ENCODE peak calls at places on chromosomes 2 and 18, in eight cellular contexts. V is retinal pigment epithelial cell, Q is stomach, W is upper lobe of right lung, B is gastrocnemius medialis, F is SK-N-SH, U is suprapubic skin, Y is right lobe of liver. H is an unnamed sample.

GRCh38 chr2:66014450-66014849 is 420.5 kb upstream of the MEIS1 start:
- DNase-seq in V (no peak), F (no peak), Y (no peak), U (no peak), W (no peak), Q (no peak), B (no peak), H (no peak)

GRCh38 chr2:127655209-127656073 is 9.5 kb downstream of the GPR17 start:
- DNase-seq in B (no peak), Y (no peak), W (no peak), U (no peak), Q (no peak), F (no peak), V (no peak), H (no peak)

GRCh38 chr18:67705748-67706147 is 189.2 kb upstream of the DSEL start:
- DNase-seq in Y (no peak), V (no peak), B (no peak), F (no peak), Q (no peak), W (no peak), U (no peak), H (no peak)

GRCh38 chr18:63189041-63189440 is 130.5 kb downstream of the BCL2 start:
- DNase-seq in W (no peak), U (no peak), Y (no peak), B (no peak), Q (no peak), V (no peak), F (no peak), H (no peak)

GRCh38 chr2:48760848-48761247 is 5.3 kb upstream of the LHCGR start:
- DNase-seq in F (no peak), U (no peak), V (no peak), Y (no peak), Q (no peak), B (no peak), W (no peak), H (no peak)

GRCh38 chr18:63082661-63083531 is 236.7 kb downstream of the BCL2 start:
- DNase-seq in V (no peak), B (no peak), W (no peak), F (no peak), U (no peak), Q (no peak), Y (no peak), H (no peak)

GRCh38 chr2:45173513-45173912 is 164.3 kb upstream of the SIX2 start:
- DNase-seq in V (peak), Q (no peak), Y (no peak), U (no peak), F (no peak), W (no peak), B (peak), H (peak)

GRCh38 chr2:84939426-84940087 is 31.4 kb upstream of the KCMF1 start:
- DNase-seq in B (no peak), W (no peak), F (no peak), V (no peak), Q (peak), Y (no peak), U (no peak), H (no peak)

GRCh38 chr2:70145851-70146739 is 44.7 kb downstream of the C2orf42 start:
- DNase-seq in W (peak), B (no peak), U (no peak), F (no peak), Q (no peak), Y (no peak), V (no peak), H (no peak)

GRCh38 chr2:45012733-45013132 is 3.5 kb upstream of the SIX2 start:
- DNase-seq in U (no peak), B (no peak), Q (no peak), Y (no peak), F (peak), W (no peak), V (no peak), H (no peak)

GRCh38 chr2:160073284-160073888 is 11.0 kb upstream of the PLA2R1 start:
- DNase-seq in U (no peak), Q (no peak), B (no peak), V (no peak), W (no peak), Y (no peak), F (no peak), H (no peak)

GRCh38 chr2:229731916-229732315 is 17.6 kb upstream of the DNER start:
- DNase-seq in B (no peak), W (no peak), Q (no peak), Y (no peak), F (no peak), V (no peak), U (no peak), H (no peak)

GRCh38 chr2:63056309-63057065 is 5.9 kb downstream of the OTX1 start:
- DNase-seq in B (no peak), Y (no peak), W (no peak), Q (no peak), F (peak), U (no peak), V (no peak), H (no peak)

GRCh38 chr2:29876374-29876773 is 45.0 kb downstream of the ALK start:
- DNase-seq in W (no peak), Y (no peak), F (no peak), V (no peak), B (no peak), U (no peak), Q (no peak), H (no peak)

GRCh38 chr18:55570966-55571365 is 17.0 kb downstream of the TCF4 start:
- DNase-seq in Y (no peak), F (no peak), Q (no peak), B (no peak), W (no peak), U (no peak), V (no peak), H (no peak)

GRCh38 chr18:62759704-62760402 is 44.5 kb downstream of the PHLPP1 start:
- DNase-seq in Q (no peak), V (peak), B (no peak), W (no peak), F (no peak), U (no peak), Y (no peak), H (no peak)

GRCh38 chr2:11129598-11130449 is 25.4 kb upstream of the SLC66A3 start:
- DNase-seq in Y (peak), Q (peak), F (peak), B (no peak), W (peak), V (no peak), U (no peak), H (no peak)

GRCh38 chr2:224381913-224382647 is 19.8 kb downstream of the FAM124B start:
- DNase-seq in Y (no peak), B (no peak), U (no peak), W (no peak), F (no peak), Q (no peak), V (no peak), H (no peak)

GRCh38 chr2:82992948-82993347 is 1466.1 kb downstream of the SUCLG1 start:
- DNase-seq in Y (no peak), V (no peak), U (no peak), Q (no peak), F (no peak), W (no peak), B (no peak), H (no peak)

GRCh38 chr2:208265371-208265806 is 666 bp upstream of the PIKFYVE start:
- DNase-seq in B (peak), V (peak), W (no peak), Y (no peak), U (no peak), F (peak), Q (no peak), H (no peak)

GRCh38 chr2:11744631-11745394 is 1.6 kb upstream of the LPIN1 start:
- DNase-seq in Y (no peak), Q (no peak), V (no peak), F (peak), B (peak), W (no peak), U (no peak), H (no peak)

GRCh38 chr2:175853110-175853509 is 149.0 kb downstream of the LNPK start:
- DNase-seq in B (no peak), U (no peak), W (no peak), F (no peak), Y (no peak), V (no peak), Q (no peak), H (no peak)

GRCh38 chr2:181106789-181107418 is 126.5 kb downstream of the UBE2E3 start:
- DNase-seq in V (peak), U (no peak), F (no peak), B (no peak), Y (no peak), W (no peak), Q (no peak), H (peak)

GRCh38 chr18:45621068-45621511 is 5.8 kb downstream of the SLC14A2 start:
- DNase-seq in B (peak), U (no peak), Y (no peak), W (no peak), F (peak), V (no peak), Q (no peak), H (no peak)

GRCh38 chr2:158457826-158458616 is 1.3 kb downstream of the PKP4 start:
- DNase-seq in W (peak), B (peak), Y (peak), Q (peak), V (peak), U (peak), F (peak), H (no peak)

GRCh38 chr2:27370816-27371620 is 602 bp downstream of the SNX17 start:
- DNase-seq in W (no peak), Y (peak), F (peak), U (no peak), B (peak), V (no peak), Q (no peak), H (no peak)

GRCh38 chr2:217418090-217418489 is 558.2 kb upstream of the TNP1 start:
- DNase-seq in V (no peak), U (no peak), F (no peak), B (no peak), Y (no peak), Q (no peak), W (no peak), H (no peak)

GRCh38 chr2:15783489-15783888 is 156.9 kb upstream of the MYCN start:
- DNase-seq in V (no peak), B (no peak), U (no peak), Y (no peak), F (no peak), Q (no peak), W (no peak), H (no peak)

GRCh38 chr2:150526006-150526405 is 38.5 kb upstream of the RND3 start:
- DNase-seq in F (no peak), W (no peak), B (no peak), Q (no peak), V (no peak), Y (no peak), U (no peak), H (no peak)

DNA sequence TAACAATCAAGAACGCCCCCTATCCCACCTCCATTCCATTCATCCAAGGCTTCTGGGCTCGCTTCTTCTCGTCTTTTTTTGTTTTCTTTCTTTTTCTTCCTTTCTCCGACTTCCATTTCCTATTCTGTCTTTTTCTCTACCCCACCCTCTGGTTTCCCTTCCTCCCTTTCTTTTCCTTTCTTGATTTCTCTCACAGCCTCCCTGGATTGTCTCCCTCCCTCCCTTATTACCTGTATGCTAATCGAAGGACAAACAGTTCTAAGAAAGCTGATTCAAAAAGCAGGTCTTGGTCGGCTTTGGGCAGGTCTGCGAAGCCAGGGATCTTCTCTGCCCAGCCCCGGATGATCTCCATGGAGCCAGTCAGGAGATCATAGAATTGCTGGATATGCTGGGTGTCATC is 6.0 kb downstream of the NR4A2 start:
- DNase-seq in B (no peak), Q (no peak), V (no peak), Y (no peak), F (no peak), W (no peak), U (no peak), H (no peak)
- TF ChIP-seq CTCF in B (no peak), Q (no peak), V (no peak), Y (no peak), F (no peak), W (no peak), U (no peak), H (no peak)

DNA sequence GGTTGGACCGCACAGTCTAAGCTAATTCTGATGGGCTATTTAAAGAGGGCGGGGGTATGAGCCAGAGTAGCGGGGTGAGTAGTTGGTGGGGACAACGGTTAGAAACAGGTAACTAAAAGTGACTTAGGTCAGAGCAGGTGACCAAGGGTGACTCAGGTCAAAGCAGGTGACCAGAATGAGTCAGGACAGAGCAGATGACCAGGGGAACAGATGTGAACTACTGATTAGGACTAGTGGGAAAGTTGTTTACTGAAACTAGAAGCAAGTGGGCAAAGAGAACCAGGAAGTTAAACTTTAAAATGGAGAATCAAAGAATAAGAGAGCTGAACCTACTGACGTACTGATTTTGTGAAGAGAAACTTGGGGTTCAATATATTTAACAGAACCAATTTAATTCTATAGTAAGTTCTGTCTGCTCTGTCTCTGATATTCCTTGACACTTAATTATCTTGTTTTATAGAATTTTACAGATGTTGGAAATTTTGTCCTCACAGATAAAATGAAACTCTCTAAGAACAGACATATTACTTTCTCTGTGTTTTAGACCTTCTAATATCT is 7.8 kb upstream of the LRRTM1 start:
- DNase-seq in Y (no peak), F (no peak), V (no peak), Q (no peak), U (no peak), B (no peak), W (no peak), H (no peak)
- H3K4me3 ChIP-seq in Y (no peak), F (no peak), V (no peak), Q (no peak), U (no peak), B (no peak), W (no peak), H (no peak)

GRCh38 chr18:22345733-22346132 is 72.0 kb downstream of the CTAGE1 start:
- DNase-seq in F (no peak), Q (no peak), B (no peak), V (no peak), W (no peak), U (no peak), Y (no peak), H (no peak)
- TF ChIP-seq CTCF in F (no peak), Q (no peak), B (no peak), V (no peak), W (no peak), U (no peak), Y (no peak), H (no peak)

DNA sequence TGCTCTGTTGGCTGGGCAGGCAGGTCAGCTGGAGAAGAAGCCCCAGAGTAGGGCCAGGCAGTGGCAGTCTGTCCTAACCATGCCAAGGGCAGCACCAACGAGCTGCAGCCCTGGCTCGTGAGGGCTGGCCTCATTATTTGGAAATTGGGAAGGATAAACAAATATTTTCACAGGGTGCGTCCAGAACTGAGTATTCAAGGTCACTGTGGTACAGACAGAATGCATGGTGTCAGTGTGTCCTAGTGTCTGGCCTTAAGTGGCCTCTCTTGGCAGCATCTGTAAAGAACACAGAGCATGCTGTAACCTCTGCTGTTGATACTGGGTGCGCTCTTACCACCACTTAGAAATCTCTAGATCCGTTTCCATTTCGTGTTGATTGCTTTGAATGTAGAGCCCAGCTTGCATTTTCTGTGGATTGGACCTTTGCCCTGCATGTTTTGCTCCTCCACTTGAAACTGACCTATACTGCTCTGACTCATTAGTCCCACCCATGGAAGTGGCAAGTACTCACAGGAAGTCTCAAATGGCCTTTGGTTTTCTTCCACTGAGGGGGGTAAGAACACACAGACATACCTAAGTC is 88.2 kb downstream of the GREB1L start:
- DNase-seq in W (no peak), B (peak), Q (peak), F (no peak), Y (peak), V (no peak), U (no peak), H (peak)
- H3K4me3 ChIP-seq in W (no peak), B (no peak), Q (no peak), F (no peak), Y (no peak), V (no peak), U (no peak), H (no peak)

GRCh38 chr2:23330214-23330613 is 54.8 kb upstream of the KLHL29 start:
- DNase-seq in B (no peak), W (no peak), U (no peak), V (no peak), Q (no peak), F (no peak), Y (no peak), H (no peak)
- TF ChIP-seq CTCF in B (no peak), W (no peak), U (no peak), V (peak), Q (no peak), F (peak), Y (peak), H (peak)

GRCh38 chr2:178193496-178193822 is 853 bp upstream of the OSBPL6 start:
- DNase-seq in Y (peak), W (no peak), V (no peak), B (peak), U (no peak), F (no peak), Q (no peak), H (no peak)
- H3K4me3 ChIP-seq in Y (peak), W (peak), V (peak), B (peak), U (peak), F (peak), Q (peak), H (peak)

DNA sequence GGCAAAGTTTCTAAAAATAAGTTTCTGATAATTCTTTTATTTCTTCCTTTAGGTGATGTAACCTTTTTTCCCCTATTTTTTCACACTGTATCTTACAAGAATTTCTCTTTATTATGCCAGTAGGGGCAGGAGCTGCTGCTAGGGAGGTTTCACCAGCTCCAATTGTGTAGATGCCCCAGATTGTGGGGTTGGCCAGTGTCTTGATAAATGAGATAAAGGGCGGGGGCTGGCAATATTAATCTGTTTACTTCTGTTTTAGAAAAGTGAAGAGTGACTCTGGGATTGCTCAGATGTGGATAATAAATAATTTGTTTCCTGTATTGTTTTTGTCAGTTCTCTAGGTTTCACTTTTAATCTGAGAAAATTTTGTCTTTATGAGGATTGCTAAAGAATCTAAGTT is 190.4 kb downstream of the MC4R start:
- DNase-seq in Q (no peak), Y (no peak), W (no peak), B (no peak), F (peak), U (no peak), V (no peak), H (no peak)
- TF ChIP-seq CTCF in Q (no peak), Y (no peak), W (no peak), B (no peak), F (no peak), U (no peak), V (no peak), H (no peak)

DNA sequence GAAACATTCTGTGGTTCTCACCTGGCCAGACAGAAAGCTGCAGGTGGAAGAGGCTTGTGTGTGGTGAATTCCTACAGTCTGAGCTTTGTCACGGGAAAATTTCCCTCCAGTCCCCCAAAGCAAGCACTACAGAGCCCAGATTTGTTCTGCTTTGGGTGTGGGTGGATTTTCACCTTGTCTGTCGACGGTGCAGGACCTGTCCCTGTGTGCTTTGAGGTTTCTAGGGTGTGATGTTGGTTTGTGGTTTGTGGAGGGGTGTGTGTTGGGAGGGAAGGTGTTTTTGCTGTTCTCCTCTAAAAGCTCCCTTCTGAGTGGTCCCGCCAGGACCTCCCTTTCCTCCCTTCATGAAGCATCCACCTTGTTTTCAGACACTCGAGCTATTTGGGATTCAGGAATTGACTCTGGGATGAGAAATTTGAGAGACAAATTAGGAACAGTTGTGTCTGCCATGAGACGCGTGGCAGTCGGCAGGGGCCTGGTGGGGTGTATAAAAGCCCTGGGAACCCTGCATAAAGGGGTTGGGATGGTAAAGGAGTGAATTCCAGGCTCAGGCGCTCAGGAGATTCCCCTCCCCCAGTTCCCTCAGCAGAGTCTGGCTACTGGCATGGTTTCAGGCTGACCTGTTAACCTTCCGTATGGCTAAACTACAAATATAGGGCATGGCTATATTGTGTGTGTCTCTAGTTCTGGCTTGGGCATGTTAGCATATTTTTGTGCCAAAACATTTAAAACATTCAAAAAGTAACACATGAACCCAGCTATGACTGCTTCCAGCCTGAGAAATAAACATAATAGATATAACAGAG is 65.5 kb downstream of the DGKD start:
- DNase-seq in V (no peak), B (peak), F (no peak), U (peak), W (no peak), Q (peak), Y (no peak), H (no peak)
- H3K4me3 ChIP-seq in V (no peak), B (peak), F (peak), U (no peak), W (peak), Q (peak), Y (no peak), H (no peak)

GRCh38 chr2:38178142-38178541 is 102.2 kb upstream of the CYP1B1 start:
- DNase-seq in Y (peak), B (peak), F (no peak), Q (no peak), U (no peak), W (no peak), V (no peak), H (no peak)
- TF ChIP-seq CTCF in Y (no peak), B (no peak), F (no peak), Q (no peak), U (no peak), W (no peak), V (no peak), H (no peak)

H was measured in kidney epithelial cell.